ENCODE peak calls at places on chromosome 16, in six cellular contexts. B, T, P, V, J and H are unnamed samples.

GRCh38 chr16:4911831-4912422 is 25.0 kb downstream of the PPL start:
- DNase-seq in J (no peak), T (no peak), B (no peak), P (no peak), V (no peak), H (no peak)

GRCh38 chr16:528111-529011 is 849 bp downstream of the CAPN15 start:
- DNase-seq in V (no peak), J (no peak), T (peak), B (peak), P (no peak), H (no peak)

GRCh38 chr16:89322381-89323119 is 105.0 kb downstream of the ZNF778 start:
- DNase-seq in J (no peak), B (peak), P (no peak), V (no peak), T (peak), H (no peak)

GRCh38 chr16:53922805-53923645 is 219.1 kb downstream of the FTO start:
- DNase-seq in J (no peak), B (no peak), T (no peak), P (no peak), V (no peak), H (no peak)

GRCh38 chr16:50386819-50387218 is 18.0 kb upstream of the BRD7 start:
- DNase-seq in J (no peak), T (no peak), P (peak), V (no peak), B (no peak), H (no peak)

GRCh38 chr16:11795887-11796226 is 1.2 kb downstream of the ZC3H7A start:
- DNase-seq in P (no peak), T (no peak), J (no peak), B (no peak), V (no peak), H (no peak)

GRCh38 chr16:89565256-89565505 is 4.7 kb downstream of the RPL13 start:
- DNase-seq in P (no peak), T (no peak), B (no peak), V (no peak), J (no peak), H (no peak)

GRCh38 chr16:87698676-87699179 is 67.1 kb downstream of the KLHDC4 start:
- DNase-seq in T (peak), P (no peak), V (no peak), J (no peak), B (no peak), H (no peak)

GRCh38 chr16:53898993-53899392 is 195.0 kb downstream of the FTO start:
- DNase-seq in P (no peak), V (no peak), T (no peak), B (no peak), J (no peak), H (no peak)

GRCh38 chr16:58628845-58629680 is 563 bp downstream of the CNOT1 start:
- DNase-seq in B (peak), T (peak), V (peak), P (peak), J (peak), H (peak)

GRCh38 chr16:84198401-84198800 is 7.4 kb downstream of the ADAD2 start:
- DNase-seq in V (no peak), T (no peak), J (no peak), P (no peak), B (no peak), H (no peak)

GRCh38 chr16:7392206-7392605 is 59.6 kb downstream of the RBFOX1 start:
- DNase-seq in P (no peak), J (no peak), T (no peak), V (no peak), B (no peak), H (no peak)

GRCh38 chr16:17166095-17166494 is 304.7 kb downstream of the XYLT1 start:
- DNase-seq in T (no peak), V (no peak), P (no peak), J (no peak), B (no peak), H (no peak)

GRCh38 chr16:359067-359763 is 6.7 kb upstream of the AXIN1 start:
- DNase-seq in B (no peak), P (no peak), V (no peak), T (peak), J (no peak), H (peak)

GRCh38 chr16:82980810-82981209 is 354.0 kb downstream of the CDH13 start:
- DNase-seq in V (no peak), J (no peak), B (no peak), T (no peak), P (no peak), H (no peak)

GRCh38 chr16:20901441-20902112 is 1.0 kb downstream of the LYRM1 start:
- DNase-seq in J (peak), V (peak), B (peak), T (peak), P (peak), H (peak)

GRCh38 chr16:56339431-56340195 is 85.7 kb downstream of the AMFR start:
- DNase-seq in T (no peak), P (no peak), J (no peak), V (no peak), B (no peak), H (no peak)

GRCh38 chr16:29148867-29149272 is 164.0 kb downstream of the LAT start:
- DNase-seq in T (peak), B (peak), V (no peak), P (no peak), J (no peak), H (no peak)

GRCh38 chr16:9966569-9967157 is 215.6 kb downstream of the GRIN2A start:
- DNase-seq in B (no peak), P (no peak), J (no peak), V (no peak), T (no peak), H (no peak)

GRCh38 chr16:67021321-67021720 is 7.6 kb upstream of the CBFB start:
- DNase-seq in J (no peak), T (no peak), P (no peak), B (no peak), V (no peak), H (no peak)

GRCh38 chr16:8070501-8070900 is 519.8 kb downstream of the TMEM114 start:
- DNase-seq in B (no peak), P (no peak), T (no peak), J (no peak), V (no peak), H (no peak)

GRCh38 chr16:73196670-73197069 is 148.7 kb upstream of the ZFHX3 start:
- DNase-seq in B (peak), J (no peak), V (no peak), T (no peak), P (peak), H (no peak)

GRCh38 chr16:58024673-58025350 is 742 bp upstream of the MMP15 start:
- DNase-seq in P (no peak), V (peak), J (no peak), B (peak), T (peak), H (no peak)

GRCh38 chr16:10609410-10609774 is 29.0 kb upstream of the EMP2 start:
- DNase-seq in P (no peak), V (no peak), J (no peak), B (no peak), T (no peak), H (no peak)

GRCh38 chr16:25051446-25052160 is 36.4 kb upstream of the ARHGAP17 start:
- DNase-seq in V (no peak), J (no peak), P (no peak), T (no peak), B (no peak), H (no peak)

GRCh38 chr16:87185983-87186382 is 131.2 kb downstream of the C16orf95 start:
- DNase-seq in V (no peak), T (peak), B (no peak), J (no peak), P (no peak), H (no peak)

GRCh38 chr16:52034830-52035229 is 512.1 kb downstream of the TOX3 start:
- DNase-seq in J (no peak), B (no peak), P (no peak), V (no peak), T (no peak), H (no peak)

GRCh38 chr16:30186782-30187555 is 3.6 kb downstream of the CORO1A start:
- DNase-seq in V (peak), B (peak), P (peak), J (no peak), T (peak), H (peak)

GRCh38 chr16:84700518-84701277 is 898 bp downstream of the USP10 start:
- DNase-seq in B (no peak), P (peak), J (no peak), V (no peak), T (no peak), H (no peak)

GRCh38 chr16:69620564-69620963 is 54.8 kb downstream of the NFAT5 start:
- DNase-seq in J (no peak), P (no peak), T (no peak), B (no peak), V (no peak), H (no peak)

GRCh38 chr16:346587-346986 is 5.9 kb downstream of the AXIN1 start:
- DNase-seq in T (no peak), P (no peak), B (no peak), J (no peak), V (no peak), H (no peak)

GRCh38 chr16:38941-39892 is 14.2 kb downstream of the POLR3K start:
- DNase-seq in B (peak), P (no peak), V (no peak), J (no peak), T (no peak), H (no peak)

GRCh38 chr16:85556456-85557082 is 56.6 kb upstream of the GSE1 start:
- DNase-seq in V (peak), J (no peak), B (peak), P (peak), T (peak), H (no peak)